ENCODE peak calls at places on chromosomes 6 and 20, in eight cellular contexts. F, S, M, K, H, O, Q and N are unnamed samples.

GRCh38 chr6:28254340-28254618 is 2.2 kb upstream of the ZKSCAN4 start:
- DNase-seq in Q (no peak), K (no peak), S (no peak), F (no peak), O (no peak), M (no peak), H (no peak), N (no peak)

GRCh38 chr20:19758888-19759331 is 852 bp downstream of the RIN2 start:
- DNase-seq in S (peak; percentile 68), K (peak; percentile 80), O (peak; percentile 60), F (peak; percentile 49), Q (no peak), H (no peak), M (peak; percentile 70), N (peak; percentile 72)

GRCh38 chr6:74607468-74607867 is 598.4 kb downstream of the COL12A1 start:
- DNase-seq in H (no peak), F (no peak), Q (no peak), O (no peak), S (no peak), K (no peak), M (no peak), N (no peak)

GRCh38 chr6:127481628-127482027 is 22.4 kb upstream of the KIAA0408 start:
- DNase-seq in M (no peak), H (no peak), Q (peak; percentile 68), K (no peak), F (no peak), O (peak; percentile 61), S (no peak), N (no peak)

GRCh38 chr20:4898282-4898681 is 103.0 kb downstream of the SLC23A2 start:
- DNase-seq in K (no peak), S (no peak), Q (peak; percentile 89), F (peak; percentile 65), O (peak; percentile 97), M (no peak), H (no peak), N (no peak)

GRCh38 chr6:134117409-134117808 is 65.0 kb upstream of the SLC2A12 start:
- DNase-seq in M (no peak), O (no peak), F (no peak), K (no peak), H (no peak), S (no peak), Q (peak; percentile 59), N (no peak)

GRCh38 chr20:16125810-16126209 is 447.4 kb downstream of the KIF16B start:
- DNase-seq in S (no peak), M (no peak), K (no peak), H (no peak), Q (no peak), F (no peak), O (no peak), N (peak; percentile 44)

GRCh38 chr20:23294166-23294565 is 56.4 kb upstream of the NXT1 start:
- DNase-seq in M (no peak), K (no peak), H (no peak), S (no peak), O (no peak), Q (no peak), F (no peak), N (no peak)

GRCh38 chr20:34703573-34704176 is 469 bp upstream of the TP53INP2 start:
- DNase-seq in Q (peak; percentile 37), F (peak; percentile 55), K (peak; percentile 29), O (peak; percentile 42), H (no peak), S (no peak), M (no peak), N (peak; percentile 58)

GRCh38 chr6:91482498-91482897 is 895.6 kb upstream of the MAP3K7 start:
- DNase-seq in S (no peak), H (peak; percentile 64), K (no peak), Q (no peak), M (no peak), O (no peak), F (no peak), N (no peak)

GRCh38 chr20:43726811-43727338 is at the start of gene GTSF1L:
- DNase-seq in M (no peak), S (no peak), Q (peak; percentile 89), H (no peak), O (no peak), F (no peak), K (no peak), N (no peak)

GRCh38 chr6:135325624-135326424 is 144.7 kb downstream of the MYB start:
- DNase-seq in F (no peak), H (no peak), M (no peak), Q (no peak), O (no peak), S (no peak), K (no peak), N (no peak)

GRCh38 chr6:135269399-135270005 is 88.4 kb downstream of the MYB start:
- DNase-seq in K (no peak), Q (no peak), M (no peak), H (no peak), O (no peak), S (no peak), F (peak; percentile 30), N (no peak)

GRCh38 chr20:2042400-2042799 is 48.5 kb upstream of the PDYN start:
- DNase-seq in F (no peak), K (no peak), Q (peak; percentile 40), H (no peak), O (no peak), S (no peak), M (no peak), N (no peak)

GRCh38 chr6:48378874-48379407 is 267.9 kb upstream of the PTCHD4 start:
- DNase-seq in Q (no peak), H (no peak), O (no peak), F (no peak), K (no peak), S (no peak), M (no peak), N (no peak)

GRCh38 chr6:1611322-1611571 is 1.5 kb downstream of the FOXC1 start:
- DNase-seq in K (no peak), Q (peak; percentile 50), H (no peak), O (no peak), M (no peak), S (no peak), F (no peak), N (no peak)

GRCh38 chr6:1608222-1608975 is 1.3 kb upstream of the FOXC1 start:
- DNase-seq in S (no peak), M (no peak), F (no peak), K (no peak), H (no peak), O (no peak), Q (no peak), N (no peak)

GRCh38 chr6:1608976-1609661 is 596 bp upstream of the FOXC1 start:
- DNase-seq in S (peak; percentile 74), H (no peak), F (no peak), M (no peak), K (no peak), O (no peak), Q (peak; percentile 8), N (no peak)

GRCh38 chr6:1610497-1611321 is 994 bp downstream of the FOXC1 start:
- DNase-seq in H (no peak), Q (peak; percentile 29), O (no peak), S (peak; percentile 66), K (no peak), M (no peak), F (no peak), N (no peak)

GRCh38 chr6:1609662-1610496 is at the start of gene FOXC1:
- DNase-seq in Q (peak; percentile 94), S (peak; percentile 93), O (peak; percentile 88), M (peak; percentile 70), F (peak; percentile 85), K (peak; percentile 89), H (no peak), N (peak; percentile 78)
- TF ChIP-seq POLR2A in Q (peak; percentile 84), S (no peak), O (peak; percentile 75), M (peak; percentile 77), F (no peak), K (peak; percentile 21), H (peak; percentile 28), N (no peak)

GRCh38 chr6:33318426-33319073 is 1.0 kb upstream of the ZBTB22 start:
- DNase-seq in M (no peak), F (no peak), S (peak; percentile 42), O (no peak), Q (no peak), K (no peak), H (no peak), N (no peak)

GRCh38 chr6:33315753-33316602 is 1.6 kb downstream of the ZBTB22 start:
- DNase-seq in Q (no peak), K (no peak), M (no peak), F (no peak), H (no peak), S (no peak), O (no peak), N (no peak)

GRCh38 chr6:33317668-33318425 is at the start of gene ZBTB22:
- DNase-seq in H (peak; percentile 94), K (peak; percentile 98), F (peak; percentile 100), M (peak; percentile 100), S (peak; percentile 97), Q (peak; percentile 99), O (peak; percentile 100), N (peak; percentile 99)

GRCh38 chr6:33316603-33317417 is 734 bp downstream of the ZBTB22 start:
- DNase-seq in S (peak; percentile 60), H (no peak), Q (no peak), M (peak; percentile 50), F (no peak), K (peak; percentile 33), O (peak; percentile 43), N (no peak)

GRCh38 chr6:33317418-33317667 is 201 bp downstream of the ZBTB22 start:
- DNase-seq in O (no peak), H (no peak), Q (no peak), F (no peak), K (no peak), S (no peak), M (peak; percentile 48), N (peak; percentile 61)
- H3K27ac ChIP-seq in O (peak overlapping the region; percentile 72), H (no peak overlapping the region), Q (no peak overlapping the region), F (peak overlapping the region; percentile 80), K (peak overlapping the region; percentile 60), S (peak overlapping the region; percentile 81), M (peak overlapping the region; percentile 93), N (peak overlapping the region; percentile 87)

GRCh38 chr20:14477125-14477524 is 139.7 kb upstream of the FLRT3 start:
- DNase-seq in M (no peak), O (no peak), S (no peak), H (no peak), Q (peak; percentile 73), F (no peak), K (no peak), N (no peak)

GRCh38 chr20:14481863-14482262 is 144.5 kb upstream of the FLRT3 start:
- DNase-seq in S (no peak), F (no peak), O (no peak), H (no peak), K (no peak), Q (peak; percentile 92), M (no peak), N (no peak)

DNA sequence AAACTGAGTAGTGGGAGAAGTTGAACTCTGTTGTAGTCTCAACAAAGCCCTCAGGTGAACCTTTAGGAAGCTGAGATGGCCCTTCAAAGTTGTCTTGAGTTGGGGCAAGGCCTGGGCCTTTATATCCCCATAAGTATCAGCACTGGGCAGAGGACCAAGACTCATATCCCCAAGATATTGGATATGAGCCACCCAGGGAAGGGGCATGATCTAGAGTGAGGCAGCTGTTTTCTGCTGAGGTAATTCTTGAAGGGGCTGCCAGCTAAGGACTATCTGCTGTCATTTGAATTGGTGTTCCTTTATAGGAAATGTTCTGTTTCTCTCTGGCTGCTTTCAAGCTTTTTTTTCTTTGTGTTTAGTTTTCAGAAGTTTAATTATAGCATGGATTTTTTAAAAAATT is 140.7 kb upstream of the FLRT3 start:
- DNase-seq in S (no peak), M (no peak), K (no peak), Q (no peak), O (no peak), H (no peak), F (no peak), N (no peak)
- TF ChIP-seq POLR2A in S (no peak), M (no peak), K (no peak), Q (no peak), O (no peak), H (no peak), F (no peak), N (no peak)

GRCh38 chr6:113630365-113630737 is 226.8 kb upstream of the MARCKS start:
- DNase-seq in M (no peak), S (no peak), Q (peak; percentile 88), H (no peak), O (no peak), F (no peak), K (no peak), N (no peak)
- H3K27ac ChIP-seq in M (peak overlapping the region; percentile 92), S (no peak overlapping the region), Q (no peak overlapping the region), H (peak overlapping the region; percentile 100), O (no peak overlapping the region), F (no peak overlapping the region), K (no peak overlapping the region), N (no peak overlapping the region)